ENCODE peak calls at places on chromosomes 2 and 18, in eight cellular contexts. Q is CD8-positive, alpha-beta T cell; X is AG10803; L is SK-MEL-5; C is uterus; G is effector memory CD8-positive, alpha-beta T cell; A is smooth muscle cell of the brain vasculature; P is D341Med. F is an unnamed sample.

GRCh38 chr2:152518656-152519580 is 183.9 kb downstream of the FMNL2 start:
- DNase-seq in G (no peak), C (no peak), X (no peak), L (no peak), Q (no peak), A (no peak), P (no peak), F (no peak)

GRCh38 chr2:73611867-73612266 is 30.4 kb downstream of the NAT8 start:
- DNase-seq in A (no peak), L (no peak), X (no peak), Q (no peak), P (no peak), C (no peak), G (no peak), F (no peak)

GRCh38 chr2:20619624-20620024 is 31.3 kb downstream of the HS1BP3 start:
- DNase-seq in C (peak; percentile 53), Q (no peak), P (no peak), X (no peak), G (no peak), L (no peak), A (no peak), F (no peak)

GRCh38 chr2:60303685-60304084 is 249.8 kb downstream of the BCL11A start:
- DNase-seq in C (no peak), L (no peak), X (no peak), A (no peak), P (no peak), G (no peak), Q (no peak), F (no peak)

GRCh38 chr18:32438173-32438572 is 32.5 kb downstream of the GAREM1 start:
- DNase-seq in Q (no peak), A (no peak), L (no peak), X (no peak), P (peak; percentile 68), C (no peak), G (no peak), F (no peak)

GRCh38 chr2:112996635-112997034 is 8.6 kb upstream of the IL36A start:
- DNase-seq in Q (peak; percentile 61), G (peak; percentile 26), C (no peak), X (no peak), P (no peak), A (no peak), L (no peak), F (no peak)

GRCh38 chr2:203585541-203585940 is 50.4 kb upstream of the RAPH1 start:
- DNase-seq in Q (no peak), C (no peak), X (peak; percentile 15), P (no peak), G (no peak), L (no peak), A (no peak), F (no peak)

GRCh38 chr2:32002406-32002805 is 8.4 kb downstream of the MEMO1 start:
- DNase-seq in X (no peak), A (no peak), C (no peak), P (no peak), G (no peak), Q (no peak), L (no peak), F (no peak)

GRCh38 chr2:38217401-38218188 is 141.6 kb upstream of the CYP1B1 start:
- DNase-seq in X (no peak), Q (no peak), C (no peak), P (peak; percentile 84), G (no peak), A (no peak), L (no peak), F (no peak)

GRCh38 chr2:85807756-85808155 is 54.0 kb downstream of the ATOH8 start:
- DNase-seq in P (no peak), G (no peak), C (peak; percentile 8), X (no peak), L (no peak), A (no peak), Q (no peak), F (no peak)

GRCh38 chr2:64996914-64997313 is 7.7 kb downstream of the SLC1A4 start:
- DNase-seq in C (no peak), X (no peak), L (peak; percentile 57), A (no peak), P (peak; percentile 46), G (no peak), Q (no peak), F (no peak)

GRCh38 chr2:14806567-14807077 is 174.1 kb downstream of the LRATD1 start:
- DNase-seq in X (peak; percentile 9), A (no peak), L (no peak), G (no peak), P (no peak), C (no peak), Q (no peak), F (no peak)

GRCh38 chr2:128781166-128781887 is 462.7 kb upstream of the HS6ST1 start:
- DNase-seq in Q (no peak), X (no peak), P (peak; percentile 3), L (no peak), G (no peak), A (no peak), C (no peak), F (no peak)

GRCh38 chr2:204575463-204575862 is 30.2 kb downstream of the PARD3B start:
- DNase-seq in P (no peak), L (no peak), A (no peak), G (no peak), Q (no peak), C (no peak), X (no peak), F (no peak)

GRCh38 chr2:48092846-48093498 is 186.7 kb upstream of the FBXO11 start:
- DNase-seq in C (peak; percentile 18), X (peak; percentile 20), P (no peak), L (no peak), G (no peak), Q (no peak), A (no peak), F (no peak)

GRCh38 chr2:74290466-74291216 is 52.6 kb downstream of the SLC4A5 start:
- DNase-seq in A (no peak), P (no peak), L (no peak), Q (peak; percentile 27), C (no peak), G (peak; percentile 37), X (no peak), F (no peak)

GRCh38 chr18:59567445-59567844 is 129.8 kb downstream of the CCBE1 start:
- DNase-seq in C (no peak), G (no peak), P (no peak), L (no peak), Q (no peak), A (no peak), X (no peak), F (no peak)

GRCh38 chr18:7532942-7533341 is 34.2 kb upstream of the PTPRM start:
- DNase-seq in P (no peak), X (peak; percentile 13), C (no peak), L (no peak), Q (no peak), A (no peak), G (no peak), F (no peak)

GRCh38 chr2:105399207-105399861 is 483 bp upstream of the FHL2 start:
- DNase-seq in G (no peak), Q (no peak), X (no peak), L (no peak), A (no peak), C (no peak), P (peak; percentile 34), F (no peak)

GRCh38 chr2:1739322-1739957 is 4.9 kb downstream of the PXDN start:
- DNase-seq in X (no peak), P (no peak), C (peak; percentile 10), Q (no peak), L (no peak), G (no peak), A (no peak), F (no peak)

GRCh38 chr18:468841-469796 is 31.4 kb downstream of the COLEC12 start:
- DNase-seq in G (no peak), L (peak; percentile 6), C (no peak), X (no peak), Q (no peak), P (peak; percentile 62), A (no peak), F (no peak)

GRCh38 chr2:203061346-203061745 is 46.7 kb downstream of the NBEAL1 start:
- DNase-seq in Q (no peak), P (no peak), G (no peak), X (peak; percentile 63), A (no peak), L (peak; percentile 51), C (no peak), F (no peak)

GRCh38 chr2:157890960-157891629 is 15.0 kb upstream of the ACVR1 start:
- DNase-seq in P (no peak), Q (no peak), L (peak; percentile 35), C (no peak), A (no peak), G (no peak), X (no peak), F (no peak)

GRCh38 chr2:111898703-111899514 is 502 bp downstream of the MERTK start:
- DNase-seq in P (peak; percentile 48), L (no peak), Q (no peak), C (no peak), A (no peak), X (no peak), G (no peak), F (no peak)

GRCh38 chr2:150517951-150518680 is 30.6 kb upstream of the RND3 start:
- DNase-seq in P (no peak), X (peak; percentile 81), L (no peak), G (no peak), Q (no peak), A (no peak), C (no peak), F (no peak)

GRCh38 chr2:118310016-118310877 is 222.0 kb downstream of the INSIG2 start:
- DNase-seq in P (peak; percentile 75), Q (peak; percentile 43), A (peak; percentile 10), C (no peak), X (peak; percentile 68), L (no peak), G (peak; percentile 42), F (no peak)

GRCh38 chr18:70333757-70334156 is 44.9 kb downstream of the SOCS6 start:
- DNase-seq in L (no peak), X (peak; percentile 99), Q (no peak), P (no peak), G (no peak), A (no peak), C (no peak), F (no peak)

GRCh38 chr2:14778015-14778414 is 145.5 kb downstream of the LRATD1 start:
- DNase-seq in X (peak; percentile 74), C (no peak), A (no peak), Q (no peak), G (no peak), P (no peak), L (no peak), F (no peak)

GRCh38 chr2:240302041-240302440 is 133.4 kb upstream of the GPC1 start:
- DNase-seq in X (no peak), Q (no peak), A (no peak), C (no peak), P (no peak), G (no peak), L (no peak), F (no peak)

GRCh38 chr18:36839835-36840234 is 10.9 kb downstream of the KIAA1328 start:
- DNase-seq in G (no peak), X (no peak), C (no peak), L (no peak), P (no peak), A (no peak), Q (no peak), F (no peak)

GRCh38 chr2:86139981-86140380 is 33.9 kb downstream of the PTCD3 start:
- DNase-seq in A (no peak), L (no peak), C (no peak), G (no peak), P (no peak), Q (no peak), X (no peak), F (no peak)

GRCh38 chr2:70886541-70886987 is 49.1 kb upstream of the ATP6V1B1 start:
- DNase-seq in G (no peak), X (no peak), C (no peak), L (no peak), P (no peak), A (no peak), Q (no peak), F (no peak)

GRCh38 chr2:85468704-85469349 is 50.3 kb downstream of the SH2D6 start:
- DNase-seq in Q (no peak), X (peak; percentile 51), G (no peak), L (no peak), P (no peak), C (no peak), A (no peak), F (peak; percentile 40)

GRCh38 chr2:137168564-137168963 is 403.2 kb downstream of the THSD7B start:
- DNase-seq in P (no peak), X (peak; percentile 56), G (no peak), A (no peak), C (no peak), Q (no peak), L (no peak), F (no peak)

F was measured in pulmonary artery endothelial cell.